ENCODE peak calls at places on chromosomes 5 and 9, in four cellular contexts. K, A, O and Y are unnamed samples.

GRCh38 chr9:132578367-132578932 is 4.0 kb upstream of the BARHL1 start:
- DNase-seq in O (no peak), A (no peak), K (no peak), Y (no peak)

GRCh38 chr5:139655727-139656271 is 7.7 kb downstream of the CXXC5 start:
- DNase-seq in A (no peak), K (no peak), O (no peak), Y (no peak)

GRCh38 chr9:119289740-119290139 is 79.5 kb downstream of the BRINP1 start:
- DNase-seq in K (peak), O (peak), A (no peak), Y (peak)

GRCh38 chr5:133910596-133910995 is 57.8 kb downstream of the C5orf15 start:
- DNase-seq in K (no peak), O (no peak), A (no peak), Y (no peak)

GRCh38 chr5:102106599-102106998 is 189.5 kb downstream of the SLCO4C1 start:
- DNase-seq in A (no peak), K (no peak), O (no peak), Y (no peak)

GRCh38 chr5:3531320-3531986 is 64.2 kb upstream of the IRX1 start:
- DNase-seq in A (no peak), K (peak), O (no peak), Y (no peak)

GRCh38 chr9:75834878-75835277 is 55.6 kb upstream of the PCSK5 start:
- DNase-seq in O (no peak), A (no peak), K (no peak), Y (no peak)

GRCh38 chr5:141641634-141642278 is 5.0 kb downstream of the RELL2 start:
- DNase-seq in K (no peak), O (no peak), A (no peak), Y (no peak)

GRCh38 chr5:129664336-129664937 is 83.5 kb upstream of the MINAR2 start:
- DNase-seq in O (peak), K (peak), A (no peak), Y (peak)

GRCh38 chr5:91595436-91595835 is 212.3 kb upstream of the ARRDC3 start:
- DNase-seq in O (no peak), A (no peak), K (no peak), Y (no peak)

GRCh38 chr9:94867281-94867841 is 140.9 kb downstream of the AOPEP start:
- DNase-seq in O (peak), A (no peak), K (peak), Y (no peak)

GRCh38 chr9:1929722-1930621 is 85.2 kb upstream of the SMARCA2 start:
- DNase-seq in K (no peak), A (no peak), O (no peak), Y (peak)

GRCh38 chr5:34499001-34499734 is 157.0 kb upstream of the RAI14 start:
- DNase-seq in K (no peak), A (no peak), O (no peak), Y (peak)

GRCh38 chr9:122444366-122444765 is 33.4 kb downstream of the OR1J1 start:
- DNase-seq in O (no peak), A (no peak), K (no peak), Y (no peak)

GRCh38 chr9:89604463-89605180 is at the start of gene GADD45G:
- DNase-seq in A (peak), K (peak), O (peak), Y (peak)

GRCh38 chr9:38107405-38107804 is 38.4 kb upstream of the SHB start:
- DNase-seq in K (no peak), O (no peak), A (no peak), Y (no peak)

GRCh38 chr5:155514105-155514563 is 500.6 kb downstream of the KIF4B start:
- DNase-seq in O (no peak), A (no peak), K (no peak), Y (no peak)

GRCh38 chr5:58016329-58016728 is 443.6 kb downstream of the PLK2 start:
- DNase-seq in K (no peak), A (no peak), O (no peak), Y (no peak)

GRCh38 chr5:96243203-96243602 is 189.8 kb downstream of the PCSK1 start:
- DNase-seq in K (no peak), O (no peak), A (no peak), Y (no peak)

GRCh38 chr5:76455531-76456132 is 52.5 kb downstream of the IQGAP2 start:
- DNase-seq in O (no peak), K (no peak), A (no peak), Y (no peak)

GRCh38 chr9:129313331-129313955 is 135.4 kb upstream of the IER5L start:
- DNase-seq in K (no peak), O (no peak), A (no peak), Y (no peak)

GRCh38 chr5:78964889-78965288 is 20.2 kb downstream of the ARSB start:
- DNase-seq in A (no peak), O (no peak), K (no peak), Y (no peak)

GRCh38 chr9:129253820-129254381 is 75.8 kb upstream of the IER5L start:
- DNase-seq in K (no peak), O (no peak), A (no peak), Y (no peak)

GRCh38 chr5:134206627-134207160 is 19.2 kb downstream of the PPP2CA start:
- DNase-seq in K (peak), O (no peak), A (no peak), Y (no peak)

GRCh38 chr5:65292196-65292595 is 189.5 kb downstream of the ADAMTS6 start:
- DNase-seq in A (no peak), O (no peak), K (no peak), Y (no peak)

GRCh38 chr5:172559004-172559932 is 81.8 kb upstream of the NEURL1B start:
- DNase-seq in O (peak), K (no peak), A (no peak), Y (no peak)

GRCh38 chr9:27865031-27865438 is 291.8 kb upstream of the C9orf72 start:
- DNase-seq in K (no peak), O (no peak), A (no peak), Y (no peak)

GRCh38 chr9:122806661-122807060 is 6.7 kb downstream of the OR1K1 start:
- DNase-seq in O (no peak), K (no peak), A (no peak), Y (no peak)

GRCh38 chr5:138981606-138982005 is 106.5 kb upstream of the LRRTM2 start:
- DNase-seq in A (peak), O (no peak), K (no peak), Y (no peak)

GRCh38 chr9:74948897-74949296 is 3.8 kb downstream of the C9orf40 start:
- DNase-seq in O (no peak), A (no peak), K (no peak), Y (no peak)

GRCh38 chr5:122498163-122498562 is 186.1 kb downstream of the SNCAIP start:
- DNase-seq in O (no peak), K (no peak), A (no peak), Y (no peak)

GRCh38 chr5:11455505-11455904 is 448.7 kb downstream of the CTNND2 start:
- DNase-seq in K (no peak), O (no peak), A (no peak), Y (no peak)

GRCh38 chr5:64690417-64691151 is at the start of gene SHISAL2B:
- DNase-seq in A (no peak), K (no peak), O (no peak), Y (no peak)

GRCh38 chr9:85516976-85517637 is 224.6 kb downstream of the AGTPBP1 start:
- DNase-seq in K (no peak), A (no peak), O (no peak), Y (no peak)

GRCh38 chr5:75616961-75617660 is 5.9 kb downstream of the ANKDD1B start:
- DNase-seq in A (no peak), K (no peak), O (peak), Y (no peak)

GRCh38 chr9:111300140-111300735 is 29.8 kb downstream of the OR2K2 start:
- DNase-seq in O (no peak), A (no peak), K (no peak), Y (no peak)

GRCh38 chr9:111298111-111298510 is 31.9 kb downstream of the OR2K2 start:
- DNase-seq in A (no peak), K (no peak), O (no peak), Y (no peak)

GRCh38 chr9:111301195-111301594 is 28.8 kb downstream of the OR2K2 start:
- DNase-seq in K (no peak), O (no peak), A (no peak), Y (no peak)

GRCh38 chr9:111297061-111297824 is 32.8 kb downstream of the OR2K2 start:
- DNase-seq in O (no peak), A (no peak), K (no peak), Y (no peak)

GRCh38 chr9:111298831-111299603 is 31.0 kb downstream of the OR2K2 start:
- DNase-seq in K (no peak), O (no peak), A (no peak), Y (no peak)
- TF ChIP-seq CTCF in K (peak), O (peak), A (peak), Y (peak)

GRCh38 chr9:117164512-117164911 is 250.3 kb downstream of the ASTN2 start:
- DNase-seq in A (no peak), K (no peak), O (no peak), Y (no peak)
- H3K4me3 ChIP-seq in A (no peak), K (no peak), O (no peak), Y (no peak)

GRCh38 chr9:124179196-124180071 is 78.3 kb upstream of the NEK6 start:
- DNase-seq in A (no peak), K (no peak), O (no peak), Y (no peak)
- TF ChIP-seq CTCF in A (no peak), K (no peak), O (no peak), Y (no peak)

GRCh38 chr5:149930060-149930753 is 14.4 kb downstream of the PDE6A start:
- DNase-seq in A (no peak), K (peak), O (no peak), Y (no peak)
- H3K4me3 ChIP-seq in A (no peak), K (peak), O (no peak), Y (no peak)

GRCh38 chr9:90898229-90898628 is 96.6 kb downstream of the SYK start:
- DNase-seq in K (no peak), O (no peak), A (no peak), Y (no peak)
- TF ChIP-seq CTCF in K (no peak), O (no peak), A (no peak), Y (no peak)

GRCh38 chr5:31707294-31707693 is 68.4 kb downstream of the PDZD2 start:
- DNase-seq in O (no peak), K (no peak), A (no peak), Y (no peak)
- H3K4me3 ChIP-seq in O (no peak), K (no peak), A (no peak), Y (no peak)

GRCh38 chr5:169922474-169922873 is 57.8 kb downstream of the INSYN2B start:
- DNase-seq in A (no peak), O (no peak), K (no peak), Y (no peak)

GRCh38 chr5:169917425-169917824 is 62.9 kb downstream of the INSYN2B start:
- DNase-seq in A (no peak), O (no peak), K (no peak), Y (no peak)

GRCh38 chr5:169923988-169924387 is 56.3 kb downstream of the INSYN2B start:
- DNase-seq in A (no peak), O (no peak), K (no peak), Y (no peak)

GRCh38 chr5:169920446-169920845 is 59.8 kb downstream of the INSYN2B start:
- DNase-seq in A (no peak), O (no peak), K (no peak), Y (no peak)

DNA sequence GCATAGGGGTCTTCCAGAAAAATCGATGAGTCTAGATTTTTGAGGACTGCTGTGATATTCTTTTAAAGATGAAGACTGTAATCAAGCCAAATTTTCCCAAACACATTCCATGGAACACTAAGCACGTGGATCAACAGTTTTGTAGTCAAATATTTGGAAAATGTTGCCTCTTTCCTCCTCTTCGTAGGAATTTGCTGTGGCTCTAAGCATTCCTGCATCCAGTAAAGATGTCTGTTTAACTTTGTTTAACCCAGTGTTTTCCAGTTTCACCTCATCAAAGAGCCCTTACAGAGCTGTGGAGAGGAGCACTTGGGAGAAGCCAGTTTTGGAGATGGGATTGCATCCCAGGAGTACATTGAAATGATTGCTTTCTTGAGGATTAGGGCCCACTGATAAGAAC is 58.9 kb downstream of the INSYN2B start:
- DNase-seq in K (no peak), O (no peak), A (no peak), Y (no peak)
- TF ChIP-seq CTCF in K (no peak), O (no peak), A (no peak), Y (no peak)

GRCh38 chr5:150645070-150645700 is 4.7 kb downstream of the SYNPO start:
- DNase-seq in A (no peak), K (peak), O (no peak), Y (no peak)
- H3K4me3 ChIP-seq in A (no peak), K (no peak), O (no peak), Y (no peak)